ENCODE peak calls at places on chromosomes 6 and 20, in five cellular contexts. Y, S, O, J and T are unnamed samples.

GRCh38 chr6:141956046-141956761 is 176.5 kb upstream of the GJE1 start:
- DNase-seq in Y (no peak), S (no peak), O (no peak), J (no peak), T (no peak)

GRCh38 chr6:133995758-133996157 is 42.7 kb downstream of the TBPL1 start:
- DNase-seq in Y (no peak), S (no peak), O (no peak), J (no peak), T (no peak)

GRCh38 chr20:62197321-62197720 is 14.5 kb downstream of the MTG2 start:
- DNase-seq in Y (no peak), S (no peak), O (no peak), J (no peak), T (no peak)

GRCh38 chr6:30887901-30888300 is 3.6 kb downstream of the DDR1 start:
- DNase-seq in Y (no peak), S (no peak), O (no peak), J (no peak), T (no peak)

GRCh38 chr20:32468860-32469259 is 110.7 kb downstream of the ASXL1 start:
- DNase-seq in Y (no peak), S (no peak), O (no peak), J (no peak), T (no peak)

GRCh38 chr20:9241721-9242427 is 173.0 kb downstream of the PLCB4 start:
- DNase-seq in Y (no peak), S (no peak), O (no peak), J (no peak), T (no peak)

GRCh38 chr6:27986928-27987725 is 30.1 kb downstream of the OR2B6 start:
- DNase-seq in Y (no peak), S (no peak), O (no peak), J (no peak), T (no peak)

GRCh38 chr6:167555836-167556235 is 230.9 kb downstream of the TTLL2 start:
- DNase-seq in Y (no peak), S (no peak), O (no peak), J (no peak), T (no peak)

GRCh38 chr6:38673397-38674165 is 29.4 kb downstream of the GLO1 start:
- DNase-seq in Y (no peak), S (no peak), O (no peak), J (no peak), T (no peak)

GRCh38 chr20:59190509-59190908 is 26.9 kb downstream of the ZNF831 start:
- DNase-seq in Y (no peak), S (no peak), O (no peak), J (no peak), T (no peak)

GRCh38 chr6:47075741-47076421 is 33.7 kb upstream of the ADGRF1 start:
- DNase-seq in Y (no peak), S (no peak), O (no peak), J (peak), T (no peak)

GRCh38 chr6:42314571-42314950 is 96.9 kb upstream of the MRPS10 start:
- DNase-seq in Y (no peak), S (no peak), O (no peak), J (no peak), T (no peak)

GRCh38 chr20:219290-220115 is 7.6 kb upstream of the DEFB129 start:
- DNase-seq in Y (peak), S (peak), O (peak), J (peak), T (no peak)

GRCh38 chr6:27669278-27669797 is 196.4 kb upstream of the ZNF184 start:
- DNase-seq in Y (no peak), S (no peak), O (peak), J (no peak), T (no peak)

GRCh38 chr20:35465976-35466375 is 10.6 kb downstream of the CEP250 start:
- DNase-seq in Y (no peak), S (no peak), O (no peak), J (no peak), T (no peak)

GRCh38 chr6:155001482-155001881 is 6.4 kb downstream of the TIAM2 start:
- DNase-seq in Y (no peak), S (no peak), O (no peak), J (peak), T (no peak)

GRCh38 chr20:62126141-62126540 is 3.9 kb downstream of the LSM14B start:
- DNase-seq in Y (no peak), S (no peak), O (no peak), J (no peak), T (peak)

GRCh38 chr20:3592931-3593330 is 70.3 kb downstream of the GFRA4 start:
- DNase-seq in Y (no peak), S (no peak), O (no peak), J (no peak), T (no peak)

GRCh38 chr6:8177721-8178120 is 75.4 kb upstream of the EEF1E1 start:
- DNase-seq in Y (no peak), S (no peak), O (no peak), J (no peak), T (no peak)

GRCh38 chr20:57847104-57847503 is 137.3 kb upstream of the PMEPA1 start:
- DNase-seq in Y (no peak), S (no peak), O (no peak), J (no peak), T (no peak)

GRCh38 chr6:24951831-24952299 is 16.1 kb upstream of the RIPOR2 start:
- DNase-seq in Y (no peak), S (no peak), O (no peak), J (no peak), T (no peak)

GRCh38 chr6:131898718-131899117 is 52.5 kb downstream of the CCN2 start:
- DNase-seq in Y (no peak), S (no peak), O (no peak), J (no peak), T (no peak)

GRCh38 chr20:33506576-33506975 is 16.7 kb downstream of the CBFA2T2 start:
- DNase-seq in Y (no peak), S (no peak), O (no peak), J (no peak), T (no peak)

GRCh38 chr20:39913274-39913673 is 775.8 kb downstream of the MAFB start:
- DNase-seq in Y (no peak), S (no peak), O (no peak), J (no peak), T (no peak)

GRCh38 chr6:166253277-166254229 is 54.6 kb downstream of the PRR18 start:
- DNase-seq in Y (no peak), S (no peak), O (peak), J (no peak), T (no peak)

GRCh38 chr20:36848078-36848660 is 27.8 kb upstream of the TLDC2 start:
- DNase-seq in Y (no peak), S (no peak), O (no peak), J (no peak), T (no peak)

GRCh38 chr20:24727795-24728194 is 221.3 kb upstream of the CST7 start:
- DNase-seq in Y (no peak), S (no peak), O (no peak), J (no peak), T (no peak)

GRCh38 chr6:49744259-49744658 is at the start of gene CRISP3:
- DNase-seq in Y (no peak), S (no peak), O (no peak), J (peak), T (no peak)

GRCh38 chr20:23884136-23884770 is 4.7 kb upstream of the CST5 start:
- DNase-seq in Y (no peak), S (no peak), O (no peak), J (no peak), T (no peak)

GRCh38 chr20:50267041-50267865 is 76.6 kb downstream of the CEBPB start:
- DNase-seq in Y (peak), S (no peak), O (no peak), J (peak), T (peak)

GRCh38 chr6:159061805-159062563 is 17.2 kb upstream of the TAGAP start:
- DNase-seq in Y (no peak), S (no peak), O (no peak), J (no peak), T (no peak)

GRCh38 chr20:31869942-31870702 is at the start of the genes DUSP15 and TTLL9:
- DNase-seq in Y (no peak), S (peak), O (no peak), J (no peak), T (peak)

GRCh38 chr20:62977613-62978558 is 25.4 kb downstream of the SLC17A9 start:
- DNase-seq in Y (peak), S (no peak), O (no peak), J (no peak), T (no peak)

GRCh38 chr6:37820713-37821069 is 1.2 kb downstream of the ZFAND3 start:
- DNase-seq in Y (no peak), S (no peak), O (no peak), J (no peak), T (no peak)

GRCh38 chr6:46014054-46014453 is 1.6 kb downstream of the CLIC5 start:
- DNase-seq in Y (no peak), S (no peak), O (no peak), J (no peak), T (no peak)
- TF ChIP-seq SP1 in Y (no peak), S (no peak), O (no peak), J (no peak), T (no peak)

DNA sequence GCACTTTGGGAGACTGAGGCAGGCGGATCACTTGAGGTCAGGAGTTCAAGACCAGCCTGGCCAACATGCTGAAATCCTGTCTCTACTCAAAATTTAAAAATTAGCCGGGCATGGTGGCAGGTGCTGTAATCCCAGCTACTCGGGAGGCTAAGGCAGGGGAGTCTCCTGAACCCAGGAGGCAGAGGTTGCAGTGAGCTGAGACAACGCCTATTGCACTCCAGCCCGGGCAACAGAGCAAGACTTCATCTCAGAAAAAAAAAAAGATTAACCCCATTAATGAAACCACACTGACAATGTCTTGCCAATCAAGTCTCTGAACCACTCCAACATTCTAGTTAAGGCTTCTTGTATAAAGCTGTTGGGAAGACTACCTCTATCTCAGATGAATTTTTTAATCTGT is 4.0 kb downstream of the PREP start:
- DNase-seq in Y (no peak), S (no peak), O (no peak), J (no peak), T (no peak)
- TF ChIP-seq SP1 in Y (no peak), S (no peak), O (no peak), J (no peak), T (no peak)

DNA sequence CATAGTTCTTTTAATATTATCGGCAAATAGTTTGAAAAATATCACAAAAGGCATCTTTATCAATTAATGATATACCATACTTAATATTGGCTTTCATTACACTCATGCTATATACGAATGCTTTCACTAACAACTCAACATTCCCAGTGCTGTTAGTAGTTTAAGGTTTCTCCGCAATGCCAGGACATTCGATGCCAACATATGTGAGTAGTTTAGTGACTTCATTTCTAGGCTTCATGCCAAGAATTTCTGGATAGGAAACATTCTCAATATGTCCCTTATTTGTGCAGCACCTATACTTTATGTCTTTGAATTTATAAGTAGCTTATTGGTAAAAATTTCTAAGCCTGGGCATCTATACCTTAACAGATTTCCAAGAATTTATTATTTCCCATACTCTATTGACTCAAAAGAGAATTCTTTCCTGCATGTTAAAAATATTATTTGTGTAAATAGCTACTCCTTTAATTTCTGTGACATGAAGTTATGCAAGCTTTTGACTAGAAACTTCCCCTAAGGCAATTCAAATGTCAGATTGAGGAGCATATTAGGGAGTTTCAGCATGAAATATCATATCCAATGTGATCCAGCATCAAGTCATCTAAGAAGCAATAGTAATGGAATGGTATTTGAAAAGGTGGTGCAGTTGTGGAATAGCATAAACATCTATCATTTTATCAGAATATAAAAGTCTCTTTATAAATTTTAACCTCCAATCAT is 236.0 kb upstream of the STXBP5 start:
- DNase-seq in Y (no peak), S (no peak), O (no peak), J (no peak), T (no peak)
- TF ChIP-seq SP1 in Y (no peak), S (no peak), O (no peak), J (no peak), T (no peak)

DNA sequence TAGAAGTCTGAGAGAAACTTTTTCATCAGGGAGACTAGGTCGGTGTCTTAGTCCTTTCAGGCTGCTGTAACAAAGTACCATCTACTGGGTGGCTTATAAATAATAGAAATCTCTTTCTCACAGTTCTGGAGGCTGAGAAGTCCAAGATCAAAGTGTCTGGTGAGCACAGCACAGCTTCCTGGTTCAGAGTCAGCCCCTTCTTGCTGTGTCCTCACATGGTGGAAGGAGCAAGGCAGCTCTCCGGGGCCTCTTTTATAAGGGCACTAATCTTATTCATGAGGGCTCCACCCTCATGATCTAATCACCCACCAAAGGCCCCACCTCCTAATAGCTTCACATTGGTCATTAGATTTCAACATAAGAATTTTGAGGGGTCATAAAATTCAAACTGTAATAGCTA is 122.8 kb downstream of the CCDC170 start:
- DNase-seq in Y (no peak), S (no peak), O (no peak), J (no peak), T (no peak)
- TF ChIP-seq SP1 in Y (no peak), S (no peak), O (no peak), J (no peak), T (no peak)

GRCh38 chr6:6196762-6197161 is 123.7 kb downstream of the F13A1 start:
- DNase-seq in Y (no peak), S (no peak), O (no peak), J (no peak), T (no peak)

GRCh38 chr6:6195080-6195479 is 125.4 kb downstream of the F13A1 start:
- DNase-seq in Y (no peak), S (no peak), O (no peak), J (no peak), T (no peak)

GRCh38 chr6:6191909-6192308 is 128.6 kb downstream of the F13A1 start:
- DNase-seq in Y (no peak), S (no peak), O (no peak), J (no peak), T (no peak)

GRCh38 chr6:6193221-6193745 is 127.2 kb downstream of the F13A1 start:
- DNase-seq in Y (no peak), S (no peak), O (no peak), J (no peak), T (no peak)

DNA sequence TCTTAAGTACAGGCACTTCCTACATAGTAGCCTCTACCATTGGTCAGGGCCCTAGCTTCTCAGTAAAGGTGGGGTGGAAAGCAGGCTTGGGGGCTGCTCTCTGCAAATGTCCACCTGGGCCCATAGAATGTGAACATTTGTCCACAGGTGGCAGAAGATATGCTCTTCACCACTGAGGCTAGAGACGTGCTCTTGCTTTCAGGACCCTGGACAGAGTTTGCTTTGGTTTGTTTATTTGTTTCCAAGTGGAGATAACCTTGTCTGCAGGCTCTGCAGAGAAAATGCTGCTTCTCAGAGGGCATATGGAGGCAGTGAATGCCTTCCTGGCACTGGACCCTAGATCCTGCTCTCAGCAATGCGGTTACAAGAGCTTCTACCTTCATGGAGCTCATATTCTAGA is 129.0 kb downstream of the F13A1 start:
- DNase-seq in Y (no peak), S (no peak), O (no peak), J (peak), T (peak)
- TF ChIP-seq SP1 in Y (no peak), S (no peak), O (no peak), J (no peak), T (no peak)

DNA sequence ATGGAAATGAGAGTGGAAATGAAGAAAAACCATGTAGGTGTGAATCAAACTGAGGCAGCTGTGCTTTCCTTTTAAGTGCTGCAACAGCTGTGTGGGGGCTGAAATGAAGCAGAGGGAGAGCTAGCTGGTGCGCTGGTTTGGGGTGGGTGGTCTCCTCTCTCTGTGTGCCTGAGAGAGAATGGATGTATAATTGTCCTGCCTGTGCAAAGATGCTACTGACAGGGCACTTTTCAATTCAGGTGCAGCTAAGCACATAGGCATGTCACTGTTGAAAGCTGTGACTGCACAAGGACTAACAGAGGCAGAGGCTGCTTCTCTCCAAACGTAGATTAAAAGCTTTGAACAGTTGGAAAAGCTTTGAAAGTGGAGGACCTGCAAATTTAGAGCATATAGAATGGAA is 387.1 kb upstream of the MAN1A1 start:
- DNase-seq in Y (no peak), S (no peak), O (no peak), J (no peak), T (no peak)
- TF ChIP-seq SP1 in Y (no peak), S (no peak), O (no peak), J (no peak), T (no peak)

GRCh38 chr6:169868458-169868857 is 117.0 kb downstream of the ERMARD start:
- DNase-seq in Y (no peak), S (peak), O (no peak), J (no peak), T (peak)
- TF ChIP-seq SP1 in Y (no peak), S (no peak), O (no peak), J (no peak), T (no peak)

GRCh38 chr6:36273067-36273466 is 3.2 kb downstream of the PNPLA1 start:
- DNase-seq in Y (no peak), S (no peak), O (no peak), J (no peak), T (no peak)
- TF ChIP-seq SP1 in Y (no peak), S (no peak), O (no peak), J (no peak), T (no peak)